ENCODE peak calls at places on chromosomes 1 and 21, in four cellular contexts. One of them, this sample, is unnamed.

GRCh38 chr1:4984841-4985240 is 330.4 kb downstream of the AJAP1 start:
- DNase-seq in Panc1: no peak
- DNase-seq in K562: no peak
- DNase-seq in HepG2: no peak
- DNase-seq in this sample: no peak

GRCh38 chr1:32992489-32993214 is 28.0 kb upstream of the RNF19B start:
- DNase-seq in Panc1: no peak
- DNase-seq in K562: peak; percentile 65
- DNase-seq in HepG2: peak; percentile 26
- DNase-seq in this sample: peak; percentile 71

GRCh38 chr1:58620926-58621325 is 43.9 kb upstream of the TACSTD2 start:
- DNase-seq in Panc1: no peak
- DNase-seq in K562: no peak
- DNase-seq in HepG2: no peak
- DNase-seq in this sample: no peak

GRCh38 chr1:194024659-194025058 is 838.2 kb upstream of the B3GALT2 start:
- DNase-seq in Panc1: no peak
- DNase-seq in K562: no peak
- DNase-seq in HepG2: no peak
- DNase-seq in this sample: no peak

GRCh38 chr1:117128323-117129079 is 7.0 kb upstream of the TRIM45 start:
- DNase-seq in Panc1: no peak
- DNase-seq in K562: no peak
- DNase-seq in HepG2: no peak
- DNase-seq in this sample: peak; percentile 33

GRCh38 chr1:32151319-32151787 is 28.1 kb upstream of the TXLNA start:
- DNase-seq in Panc1: no peak
- DNase-seq in K562: no peak
- DNase-seq in HepG2: no peak
- DNase-seq in this sample: no peak

GRCh38 chr1:12468323-12468722 is 149.7 kb downstream of the DHRS3 start:
- DNase-seq in Panc1: no peak
- DNase-seq in K562: no peak
- DNase-seq in HepG2: no peak
- DNase-seq in this sample: no peak

GRCh38 chr1:101769520-101769919 is 227.2 kb downstream of the OLFM3 start:
- DNase-seq in Panc1: no peak
- DNase-seq in K562: no peak
- DNase-seq in HepG2: peak; percentile 9
- DNase-seq in this sample: no peak

GRCh38 chr1:96845464-96845863 is 123.9 kb downstream of the PTBP2 start:
- DNase-seq in Panc1: peak; percentile 20
- DNase-seq in K562: peak; percentile 53
- DNase-seq in HepG2: peak; percentile 15
- DNase-seq in this sample: peak; percentile 15

GRCh38 chr1:235199441-235199840 is 38.4 kb upstream of the RBM34 start:
- DNase-seq in Panc1: no peak
- DNase-seq in K562: no peak
- DNase-seq in HepG2: no peak
- DNase-seq in this sample: no peak

GRCh38 chr1:24283326-24284155 is 35.6 kb upstream of the GRHL3 start:
- DNase-seq in Panc1: peak; percentile 89
- DNase-seq in K562: no peak
- DNase-seq in HepG2: no peak
- DNase-seq in this sample: peak; percentile 56
- TF ChIP-seq TCF7L2 in Panc1: no peak
- TF ChIP-seq TCF7L2 in K562: no peak
- TF ChIP-seq TCF7L2 in HepG2: no peak
- TF ChIP-seq TCF7L2 in this sample: no peak

GRCh38 chr1:219460561-219461511 is 152.1 kb downstream of the ZC3H11B start:
- DNase-seq in Panc1: no peak
- DNase-seq in K562: no peak
- DNase-seq in HepG2: no peak
- DNase-seq in this sample: no peak

GRCh38 chr1:219466766-219467165 is 146.1 kb downstream of the ZC3H11B start:
- DNase-seq in Panc1: no peak
- DNase-seq in K562: no peak
- DNase-seq in HepG2: no peak
- DNase-seq in this sample: no peak

GRCh38 chr1:219465247-219466093 is 147.4 kb downstream of the ZC3H11B start:
- DNase-seq in Panc1: no peak
- DNase-seq in K562: no peak
- DNase-seq in HepG2: no peak
- DNase-seq in this sample: no peak

GRCh38 chr1:219461891-219462528 is 150.9 kb downstream of the ZC3H11B start:
- DNase-seq in Panc1: no peak
- DNase-seq in K562: no peak
- DNase-seq in HepG2: no peak
- DNase-seq in this sample: no peak

GRCh38 chr1:219463629-219464028 is 149.3 kb downstream of the ZC3H11B start:
- DNase-seq in Panc1: no peak
- DNase-seq in K562: no peak
- DNase-seq in HepG2: no peak
- DNase-seq in this sample: no peak
- TF ChIP-seq TCF7L2 in Panc1: no peak
- TF ChIP-seq TCF7L2 in K562: no peak
- TF ChIP-seq TCF7L2 in HepG2: no peak
- TF ChIP-seq TCF7L2 in this sample: no peak

DNA sequence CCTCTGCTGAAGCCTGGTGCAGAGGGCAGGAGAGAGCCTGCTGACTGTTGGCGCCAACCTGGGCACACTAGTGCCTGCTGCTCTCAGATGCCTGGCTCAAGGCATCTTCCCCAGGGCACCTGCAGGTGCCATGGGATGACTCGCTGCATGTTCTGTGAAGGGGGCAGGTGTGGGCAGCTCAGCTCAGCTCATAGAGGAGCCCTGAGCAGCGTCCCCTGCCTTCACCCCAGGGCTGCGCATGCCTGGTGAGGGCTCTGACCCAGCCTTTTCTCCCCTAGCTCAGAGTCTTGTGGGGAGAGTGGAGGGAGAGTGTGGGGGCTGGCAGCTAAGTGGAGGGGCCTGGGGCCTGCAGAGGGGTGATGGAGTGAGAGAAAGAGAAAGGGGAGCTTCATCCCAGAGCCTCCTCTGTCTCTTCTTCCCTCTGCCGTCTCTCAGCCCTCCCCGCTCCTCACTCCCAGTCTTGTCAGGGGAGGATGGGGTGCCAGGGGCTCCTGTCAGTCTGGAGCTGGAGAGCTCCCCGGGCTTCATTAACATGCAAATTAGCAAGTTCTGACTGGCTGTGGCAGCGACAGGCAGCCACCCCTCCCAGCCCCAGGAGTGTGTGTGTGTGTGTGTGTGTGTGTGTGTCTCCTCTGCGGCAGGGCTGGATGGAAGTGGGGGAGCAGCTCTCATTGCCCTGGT is 33.8 kb downstream of the FOXO6 start:
- DNase-seq in Panc1: no peak
- DNase-seq in K562: peak; percentile 33
- DNase-seq in HepG2: no peak
- DNase-seq in this sample: no peak
- TF ChIP-seq TCF7L2 in Panc1: no peak
- TF ChIP-seq TCF7L2 in K562: no peak
- TF ChIP-seq TCF7L2 in HepG2: no peak
- TF ChIP-seq TCF7L2 in this sample: no peak

GRCh38 chr1:37719572-37720195 is 27.4 kb downstream of the CDCA8 start:
- DNase-seq in Panc1: no peak
- DNase-seq in K562: no peak
- DNase-seq in HepG2: no peak
- DNase-seq in this sample: no peak

GRCh38 chr1:37718901-37719571 is 26.7 kb downstream of the CDCA8 start:
- DNase-seq in Panc1: no peak
- DNase-seq in K562: no peak
- DNase-seq in HepG2: no peak
- DNase-seq in this sample: no peak

GRCh38 chr1:37718181-37718900 is 26.0 kb downstream of the CDCA8 start:
- DNase-seq in Panc1: no peak
- DNase-seq in K562: no peak
- DNase-seq in HepG2: no peak
- DNase-seq in this sample: no peak

GRCh38 chr1:37716321-37716720 is 24.0 kb downstream of the CDCA8 start:
- DNase-seq in Panc1: no peak
- DNase-seq in K562: no peak
- DNase-seq in HepG2: no peak
- DNase-seq in this sample: no peak

DNA sequence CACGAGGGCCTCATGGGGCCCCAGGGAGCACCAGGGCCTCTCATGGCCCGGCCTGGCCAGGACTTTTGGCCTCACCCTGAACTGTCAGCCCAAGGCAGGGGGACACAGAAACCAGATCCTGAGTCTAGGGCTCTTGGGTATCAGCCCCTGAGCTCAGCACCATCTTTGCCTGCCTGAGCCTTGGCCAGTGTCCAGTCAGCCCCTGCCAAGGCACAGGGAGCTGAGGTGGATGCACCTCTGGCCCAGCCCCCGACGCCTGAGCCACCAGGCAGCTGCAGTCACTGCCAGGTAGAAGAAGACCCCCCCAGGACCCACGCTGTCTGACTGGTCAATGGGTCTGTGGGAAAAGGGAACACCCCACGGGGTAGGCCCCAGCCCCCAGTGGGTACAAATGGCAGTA is 25.3 kb downstream of the CDCA8 start:
- DNase-seq in Panc1: no peak
- DNase-seq in K562: no peak
- DNase-seq in HepG2: no peak
- DNase-seq in this sample: no peak
- TF ChIP-seq TCF7L2 in Panc1: no peak
- TF ChIP-seq TCF7L2 in K562: no peak
- TF ChIP-seq TCF7L2 in HepG2: no peak
- TF ChIP-seq TCF7L2 in this sample: no peak

GRCh38 chr21:32424674-32425073 is 12.2 kb downstream of the EVA1C start:
- DNase-seq in Panc1: no peak
- DNase-seq in K562: no peak
- DNase-seq in HepG2: no peak
- DNase-seq in this sample: no peak
- TF ChIP-seq TCF7L2 in Panc1: no peak
- TF ChIP-seq TCF7L2 in K562: no peak
- TF ChIP-seq TCF7L2 in HepG2: no peak
- TF ChIP-seq TCF7L2 in this sample: no peak

GRCh38 chr21:42681296-42682206 is 28.1 kb downstream of the PDE9A start:
- DNase-seq in Panc1: no peak
- DNase-seq in K562: no peak
- DNase-seq in HepG2: no peak
- DNase-seq in this sample: no peak
- TF ChIP-seq TCF7L2 in Panc1: no peak
- TF ChIP-seq TCF7L2 in K562: no peak
- TF ChIP-seq TCF7L2 in HepG2: no peak
- TF ChIP-seq TCF7L2 in this sample: no peak

GRCh38 chr1:113975211-113975895 is 3.9 kb upstream of the OLFML3 start:
- DNase-seq in Panc1: no peak
- DNase-seq in K562: no peak
- DNase-seq in HepG2: no peak
- DNase-seq in this sample: no peak
- TF ChIP-seq TCF7L2 in Panc1: no peak
- TF ChIP-seq TCF7L2 in K562: no peak
- TF ChIP-seq TCF7L2 in HepG2: no peak
- TF ChIP-seq TCF7L2 in this sample: no peak

GRCh38 chr1:181181792-181182585 is 93.5 kb downstream of the IER5 start:
- DNase-seq in Panc1: no peak
- DNase-seq in K562: no peak
- DNase-seq in HepG2: no peak
- DNase-seq in this sample: no peak
- TF ChIP-seq TCF7L2 in Panc1: no peak
- TF ChIP-seq TCF7L2 in K562: no peak
- TF ChIP-seq TCF7L2 in HepG2: no peak
- TF ChIP-seq TCF7L2 in this sample: no peak

GRCh38 chr1:149848811-149849210 is 50.6 kb upstream of the BOLA1 start:
- DNase-seq in Panc1: no peak
- DNase-seq in K562: no peak
- DNase-seq in HepG2: peak; percentile 10
- DNase-seq in this sample: no peak
- TF ChIP-seq TCF7L2 in Panc1: no peak
- TF ChIP-seq TCF7L2 in K562: no peak
- TF ChIP-seq TCF7L2 in HepG2: no peak
- TF ChIP-seq TCF7L2 in this sample: no peak

DNA sequence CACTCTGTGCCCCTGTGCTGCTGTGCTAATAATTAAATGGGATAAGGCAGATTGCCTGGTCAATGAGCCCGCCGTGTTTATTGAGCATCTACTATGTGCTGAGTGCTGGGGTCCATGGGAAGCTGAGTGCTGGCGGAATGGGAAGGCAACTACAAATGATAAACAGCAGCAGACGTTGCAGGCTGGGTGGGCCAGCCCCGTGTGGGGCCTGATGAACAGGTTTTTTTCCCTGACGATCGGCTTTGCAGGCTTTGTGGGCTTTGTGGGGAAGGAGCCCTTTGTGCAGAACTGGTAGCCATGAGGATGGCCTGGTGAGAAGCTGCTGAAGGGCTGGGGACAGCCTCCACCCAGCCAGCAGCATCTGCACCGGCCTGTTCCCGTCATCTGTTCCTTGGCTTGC is 3.5 kb downstream of the PDE9A start:
- DNase-seq in Panc1: no peak
- DNase-seq in K562: no peak
- DNase-seq in HepG2: no peak
- DNase-seq in this sample: no peak
- TF ChIP-seq TCF7L2 in Panc1: no peak
- TF ChIP-seq TCF7L2 in K562: no peak
- TF ChIP-seq TCF7L2 in HepG2: no peak
- TF ChIP-seq TCF7L2 in this sample: no peak